ENCODE peak calls at places on chromosomes 4 and X, in nine cellular contexts. One of them, this sample, is unnamed.

GRCh38 chr4:38124961-38125360 is 164.8 kb downstream of the PTTG2 start:
- DNase-seq in adipocyte: no peak
- DNase-seq in neuronal stem cell: no peak
- DNase-seq in GM12878: no peak
- DNase-seq in A673: no peak
- DNase-seq in GM06990: no peak
- DNase-seq in IMR-90: no peak
- DNase-seq in HAP-1: no peak
- DNase-seq in H7: no peak
- DNase-seq in this sample: no peak

GRCh38 chr4:185004562-185005208 is 13.6 kb upstream of the HELT start:
- DNase-seq in H7: peak; percentile 81
- DNase-seq in neuronal stem cell: no peak
- DNase-seq in A673: no peak
- DNase-seq in GM06990: no peak
- DNase-seq in adipocyte: no peak
- DNase-seq in IMR-90: no peak
- DNase-seq in GM12878: no peak
- DNase-seq in HAP-1: no peak
- DNase-seq in this sample: no peak

GRCh38 chrX:155766321-155766720 is 114.8 kb upstream of the VAMP7 start:
- DNase-seq in A673: no peak
- DNase-seq in GM06990: no peak
- DNase-seq in GM12878: no peak
- DNase-seq in neuronal stem cell: no peak
- DNase-seq in IMR-90: no peak
- DNase-seq in HAP-1: no peak
- DNase-seq in H7: no peak
- DNase-seq in adipocyte: no peak
- DNase-seq in this sample: no peak

GRCh38 chrX:119763175-119763574 is 4.8 kb downstream of the SOWAHD start:
- DNase-seq in IMR-90: peak; percentile 77
- DNase-seq in neuronal stem cell: no peak
- DNase-seq in A673: no peak
- DNase-seq in GM06990: no peak
- DNase-seq in adipocyte: peak; percentile 81
- DNase-seq in HAP-1: no peak
- DNase-seq in H7: peak; percentile 52
- DNase-seq in GM12878: no peak
- DNase-seq in this sample: no peak

GRCh38 chr4:87224036-87224923 is 3.9 kb upstream of the KLHL8 start:
- DNase-seq in neuronal stem cell: no peak
- DNase-seq in adipocyte: no peak
- DNase-seq in H7: no peak
- DNase-seq in A673: no peak
- DNase-seq in GM06990: no peak
- DNase-seq in GM12878: no peak
- DNase-seq in IMR-90: no peak
- DNase-seq in HAP-1: peak; percentile 80
- DNase-seq in this sample: no peak

GRCh38 chr4:31442236-31442635 is 722.1 kb downstream of the PCDH7 start:
- DNase-seq in GM06990: no peak
- DNase-seq in IMR-90: no peak
- DNase-seq in neuronal stem cell: no peak
- DNase-seq in H7: peak; percentile 13
- DNase-seq in GM12878: no peak
- DNase-seq in HAP-1: no peak
- DNase-seq in adipocyte: no peak
- DNase-seq in A673: peak; percentile 19
- DNase-seq in this sample: no peak

GRCh38 chr4:156931267-156931666 is 40.3 kb downstream of the PDGFC start:
- DNase-seq in A673: peak; percentile 82
- DNase-seq in neuronal stem cell: no peak
- DNase-seq in GM06990: no peak
- DNase-seq in GM12878: no peak
- DNase-seq in adipocyte: peak; percentile 76
- DNase-seq in H7: no peak
- DNase-seq in HAP-1: peak; percentile 67
- DNase-seq in IMR-90: peak; percentile 86
- DNase-seq in this sample: no peak

GRCh38 chr4:78691971-78692814 is 84.0 kb upstream of the BMP2K start:
- DNase-seq in neuronal stem cell: no peak
- DNase-seq in IMR-90: peak; percentile 16
- DNase-seq in GM06990: no peak
- DNase-seq in adipocyte: no peak
- DNase-seq in HAP-1: no peak
- DNase-seq in H7: no peak
- DNase-seq in A673: no peak
- DNase-seq in GM12878: no peak
- DNase-seq in this sample: no peak

GRCh38 chr4:83251074-83251835 is 33.3 kb downstream of the COQ2 start:
- DNase-seq in GM12878: no peak
- DNase-seq in adipocyte: no peak
- DNase-seq in H7: no peak
- DNase-seq in neuronal stem cell: no peak
- DNase-seq in IMR-90: no peak
- DNase-seq in GM06990: no peak
- DNase-seq in A673: no peak
- DNase-seq in HAP-1: no peak
- DNase-seq in this sample: no peak

GRCh38 chrX:150692296-150692695 is 900 bp upstream of the MTMR1 start:
- DNase-seq in A673: no peak
- DNase-seq in HAP-1: no peak
- DNase-seq in GM06990: no peak
- DNase-seq in H7: no peak
- DNase-seq in IMR-90: no peak
- DNase-seq in neuronal stem cell: no peak
- DNase-seq in GM12878: no peak
- DNase-seq in adipocyte: no peak
- DNase-seq in this sample: no peak

GRCh38 chrX:68867458-68868166 is 38.8 kb downstream of the EFNB1 start:
- DNase-seq in H7: no peak
- DNase-seq in GM06990: no peak
- DNase-seq in A673: no peak
- DNase-seq in neuronal stem cell: no peak
- DNase-seq in IMR-90: no peak
- DNase-seq in HAP-1: no peak
- DNase-seq in adipocyte: no peak
- DNase-seq in GM12878: no peak
- DNase-seq in this sample: no peak

GRCh38 chr4:26751838-26752237 is 108.8 kb upstream of the STIM2 start:
- DNase-seq in A673: no peak
- DNase-seq in GM12878: peak; percentile 16
- DNase-seq in adipocyte: no peak
- DNase-seq in neuronal stem cell: no peak
- DNase-seq in HAP-1: no peak
- DNase-seq in GM06990: peak; percentile 45
- DNase-seq in H7: no peak
- DNase-seq in IMR-90: no peak
- DNase-seq in this sample: no peak

GRCh38 chr4:78799551-78800495 is 23.7 kb downstream of the BMP2K start:
- DNase-seq in A673: no peak
- DNase-seq in GM06990: no peak
- DNase-seq in HAP-1: no peak
- DNase-seq in H7: no peak
- DNase-seq in neuronal stem cell: no peak
- DNase-seq in adipocyte: no peak
- DNase-seq in GM12878: no peak
- DNase-seq in IMR-90: no peak
- DNase-seq in this sample: no peak

GRCh38 chr4:183400035-183400434 is 44.4 kb upstream of the CDKN2AIP start:
- DNase-seq in HAP-1: no peak
- DNase-seq in adipocyte: no peak
- DNase-seq in IMR-90: no peak
- DNase-seq in GM06990: no peak
- DNase-seq in neuronal stem cell: no peak
- DNase-seq in A673: peak; percentile 75
- DNase-seq in H7: no peak
- DNase-seq in GM12878: no peak
- DNase-seq in this sample: no peak

GRCh38 chrX:136450050-136450830 is 37.5 kb upstream of the BRS3 start:
- DNase-seq in neuronal stem cell: no peak
- DNase-seq in IMR-90: peak; percentile 23
- DNase-seq in GM12878: no peak
- DNase-seq in A673: no peak
- DNase-seq in GM06990: no peak
- DNase-seq in H7: peak; percentile 6
- DNase-seq in adipocyte: no peak
- DNase-seq in HAP-1: no peak
- DNase-seq in this sample: no peak

GRCh38 chr4:86974481-86975050 is 39.8 kb downstream of the AFF1 start:
- DNase-seq in H7: no peak
- DNase-seq in HAP-1: no peak
- DNase-seq in IMR-90: no peak
- DNase-seq in GM12878: no peak
- DNase-seq in A673: peak; percentile 88
- DNase-seq in adipocyte: peak; percentile 62
- DNase-seq in GM06990: no peak
- DNase-seq in neuronal stem cell: no peak
- DNase-seq in this sample: no peak

GRCh38 chr4:34935739-34936138 is 1308.6 kb downstream of the ARAP2 start:
- DNase-seq in neuronal stem cell: no peak
- DNase-seq in A673: no peak
- DNase-seq in GM12878: no peak
- DNase-seq in adipocyte: no peak
- DNase-seq in GM06990: no peak
- DNase-seq in HAP-1: no peak
- DNase-seq in H7: no peak
- DNase-seq in IMR-90: no peak
- DNase-seq in this sample: no peak

GRCh38 chr4:179836179-179837075 is 2394.2 kb upstream of the AGA start:
- DNase-seq in adipocyte: peak; percentile 56
- DNase-seq in GM06990: no peak
- DNase-seq in IMR-90: peak; percentile 54
- DNase-seq in GM12878: no peak
- DNase-seq in H7: no peak
- DNase-seq in HAP-1: no peak
- DNase-seq in A673: no peak
- DNase-seq in neuronal stem cell: no peak
- DNase-seq in this sample: no peak

GRCh38 chr4:145845118-145845517 is 93.5 kb downstream of the ZNF827 start:
- DNase-seq in GM06990: no peak
- DNase-seq in IMR-90: no peak
- DNase-seq in A673: no peak
- DNase-seq in GM12878: no peak
- DNase-seq in HAP-1: no peak
- DNase-seq in H7: no peak
- DNase-seq in neuronal stem cell: no peak
- DNase-seq in adipocyte: no peak
- DNase-seq in this sample: no peak
- H3K36me3 ChIP-seq in GM06990: peaks cover 17% of the 10 kb centered on the region
- H3K36me3 ChIP-seq in IMR-90: peaks cover 12% of the 10 kb centered on the region
- H3K36me3 ChIP-seq in A673: peaks cover 2% of the 10 kb centered on the region
- H3K36me3 ChIP-seq in GM12878: peaks cover 8% of the 10 kb centered on the region
- H3K36me3 ChIP-seq in HAP-1: peaks cover 17% of the 10 kb centered on the region
- H3K36me3 ChIP-seq in H7: peaks cover 5% of the 10 kb centered on the region
- H3K36me3 ChIP-seq in neuronal stem cell: peaks cover 75% of the 10 kb centered on the region
- H3K36me3 ChIP-seq in adipocyte: peaks cover 5% of the 10 kb centered on the region
- H3K36me3 ChIP-seq in this sample: peaks cover 2% of the 10 kb centered on the region

DNA sequence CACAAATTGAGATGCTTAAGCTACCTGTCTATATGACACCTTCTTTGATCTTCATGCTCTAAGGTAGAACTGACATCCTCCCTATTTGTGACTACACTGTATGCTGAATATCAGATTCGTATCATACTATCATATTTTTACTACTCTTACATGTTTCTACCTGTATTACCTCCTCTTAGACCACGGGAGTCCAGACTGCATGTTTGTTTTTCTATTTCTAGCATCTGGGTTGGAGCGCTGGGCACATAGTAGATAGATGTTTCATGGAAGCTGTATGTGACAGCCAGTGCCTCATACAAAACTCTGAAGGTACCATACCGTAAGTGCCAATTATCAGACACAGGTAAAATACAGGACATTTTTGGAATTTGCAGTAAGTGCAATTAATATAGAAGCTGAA is 47.6 kb downstream of the ATP10D start:
- DNase-seq in adipocyte: no peak
- DNase-seq in neuronal stem cell: no peak
- DNase-seq in HAP-1: no peak
- DNase-seq in GM12878: no peak
- DNase-seq in H7: no peak
- DNase-seq in A673: no peak
- DNase-seq in IMR-90: no peak
- DNase-seq in GM06990: no peak
- DNase-seq in this sample: no peak
- H3K4me3 ChIP-seq in adipocyte: no peak overlapping the region
- H3K4me3 ChIP-seq in neuronal stem cell: no peak overlapping the region
- H3K4me3 ChIP-seq in HAP-1: no peak overlapping the region
- H3K4me3 ChIP-seq in GM12878: no peak overlapping the region
- H3K4me3 ChIP-seq in H7: no peak overlapping the region
- H3K4me3 ChIP-seq in A673: no peak overlapping the region
- H3K4me3 ChIP-seq in IMR-90: no peak overlapping the region
- H3K4me3 ChIP-seq in GM06990: no peak overlapping the region
- H3K4me3 ChIP-seq in this sample: no peak overlapping the region

DNA sequence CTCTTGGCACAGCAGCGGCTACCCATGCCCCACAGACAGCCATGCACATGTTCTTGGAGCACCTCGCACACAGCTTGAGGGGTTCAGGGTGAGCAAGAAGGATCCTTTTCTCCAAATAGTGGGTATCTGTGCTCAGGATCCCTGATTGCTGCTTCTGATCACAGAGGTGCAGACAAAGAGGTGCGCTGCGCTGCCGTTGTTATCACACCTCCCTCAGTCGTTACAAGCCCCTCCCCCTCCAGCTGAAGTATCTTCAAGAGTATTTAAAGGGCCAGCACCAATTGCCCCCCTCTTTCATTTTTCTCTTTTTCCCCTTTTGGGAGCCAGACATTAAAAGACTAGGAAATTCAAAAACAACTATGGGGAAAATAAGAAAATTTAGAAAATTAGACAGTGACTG is 44.3 kb downstream of the NELFA start:
- DNase-seq in HAP-1: no peak
- DNase-seq in IMR-90: no peak
- DNase-seq in neuronal stem cell: no peak
- DNase-seq in GM06990: no peak
- DNase-seq in GM12878: no peak
- DNase-seq in adipocyte: no peak
- DNase-seq in A673: no peak
- DNase-seq in H7: no peak
- DNase-seq in this sample: no peak
- H3K36me3 ChIP-seq in HAP-1: peaks cover 87% of the 10 kb centered on the region
- H3K36me3 ChIP-seq in IMR-90: peaks cover 35% of the 10 kb centered on the region
- H3K36me3 ChIP-seq in neuronal stem cell: peaks cover 97% of the 10 kb centered on the region
- H3K36me3 ChIP-seq in GM06990: peaks cover 39% of the 10 kb centered on the region
- H3K36me3 ChIP-seq in GM12878: peaks cover 29% of the 10 kb centered on the region
- H3K36me3 ChIP-seq in adipocyte: peaks cover 21% of the 10 kb centered on the region
- H3K36me3 ChIP-seq in A673: peaks cover 87% of the 10 kb centered on the region
- H3K36me3 ChIP-seq in H7: peaks cover 22% of the 10 kb centered on the region
- H3K36me3 ChIP-seq in this sample: peaks cover 11% of the 10 kb centered on the region

GRCh38 chr4:186982160-186982559 is 258.5 kb upstream of the FAT1 start:
- DNase-seq in IMR-90: no peak
- DNase-seq in HAP-1: no peak
- DNase-seq in H7: no peak
- DNase-seq in GM12878: no peak
- DNase-seq in neuronal stem cell: no peak
- DNase-seq in A673: no peak
- DNase-seq in GM06990: no peak
- DNase-seq in adipocyte: no peak
- DNase-seq in this sample: no peak

GRCh38 chr4:186979966-186980745 is 256.5 kb upstream of the FAT1 start:
- DNase-seq in HAP-1: no peak
- DNase-seq in A673: peak; percentile 75
- DNase-seq in H7: no peak
- DNase-seq in IMR-90: peak; percentile 66
- DNase-seq in GM12878: no peak
- DNase-seq in adipocyte: peak; percentile 30
- DNase-seq in GM06990: no peak
- DNase-seq in neuronal stem cell: no peak
- DNase-seq in this sample: no peak

GRCh38 chr4:186981161-186981560 is 257.5 kb upstream of the FAT1 start:
- DNase-seq in IMR-90: peak; percentile 36
- DNase-seq in adipocyte: peak; percentile 49
- DNase-seq in HAP-1: no peak
- DNase-seq in GM06990: no peak
- DNase-seq in H7: no peak
- DNase-seq in GM12878: no peak
- DNase-seq in A673: peak; percentile 20
- DNase-seq in neuronal stem cell: no peak
- DNase-seq in this sample: no peak
- H3K4me3 ChIP-seq in IMR-90: no peak overlapping the region
- H3K4me3 ChIP-seq in adipocyte: no peak overlapping the region
- H3K4me3 ChIP-seq in HAP-1: no peak overlapping the region
- H3K4me3 ChIP-seq in GM06990: no peak overlapping the region
- H3K4me3 ChIP-seq in H7: no peak overlapping the region
- H3K4me3 ChIP-seq in GM12878: no peak overlapping the region
- H3K4me3 ChIP-seq in A673: no peak overlapping the region
- H3K4me3 ChIP-seq in neuronal stem cell: no peak overlapping the region
- H3K4me3 ChIP-seq in this sample: no peak overlapping the region